ENCODE peak calls at places on chromosomes 16 and 17, in ten cellular contexts. B is IMR-90, O is neural progenitor cell, V is heart right ventricle, S is Panc1, R is Peyer's patch, E is neuronal stem cell, G is astrocyte, F is psoas muscle, A is mesendoderm. L is an unnamed sample.

GRCh38 chr16:1543085-1543896 is 9.8 kb downstream of the TMEM204 start:
- DNase-seq in G (peak; percentile 81), S (no peak), A (peak; percentile 71), F (peak; percentile 82), O (peak; percentile 17), V (peak; percentile 86), R (peak; percentile 74), E (no peak), B (peak; percentile 76), L (peak; percentile 82)

GRCh38 chr16:77289331-77289809 is 90.2 kb downstream of the SYCE1L start:
- DNase-seq in F (no peak), A (peak; percentile 84), E (no peak), V (no peak), O (no peak), S (no peak), R (no peak), B (peak; percentile 73), G (peak; percentile 93), L (no peak)

GRCh38 chr16:71540-72341 is 690 bp downstream of the RHBDF1 start:
- DNase-seq in E (peak; percentile 29), O (peak; percentile 79), V (peak; percentile 81), G (peak; percentile 64), B (peak; percentile 76), F (peak; percentile 80), R (peak; percentile 82), S (no peak), A (peak; percentile 97), L (peak; percentile 81)

GRCh38 chr17:67105213-67105612 is 60.9 kb downstream of the CACNG1 start:
- DNase-seq in B (peak; percentile 76), S (no peak), G (peak; percentile 62), F (no peak), R (no peak), V (no peak), O (no peak), E (no peak), A (no peak), L (no peak)

GRCh38 chr17:74785096-74785980 is 9.2 kb upstream of the NAT9 start:
- DNase-seq in V (no peak), S (no peak), B (no peak), R (no peak), F (no peak), O (no peak), A (no peak), G (no peak), E (no peak), L (no peak)

GRCh38 chr17:30263552-30264333 is 28.0 kb downstream of the BLMH start:
- DNase-seq in V (no peak), G (peak; percentile 79), R (no peak), O (no peak), E (no peak), A (peak; percentile 50), S (no peak), F (no peak), B (peak; percentile 57), L (no peak)

GRCh38 chr17:21373034-21373433 is 3.1 kb upstream of the KCNJ12 start:
- DNase-seq in B (no peak), G (no peak), O (no peak), V (no peak), E (no peak), R (no peak), S (no peak), A (no peak), F (no peak), L (no peak)

GRCh38 chr16:29644338-29644857 is 18.6 kb upstream of the SPN start:
- DNase-seq in V (no peak), O (no peak), S (no peak), E (no peak), G (no peak), F (peak; percentile 5), R (no peak), B (no peak), A (no peak), L (no peak)

GRCh38 chr16:50378417-50378816 is 9.6 kb upstream of the BRD7 start:
- DNase-seq in E (no peak), F (no peak), B (no peak), S (no peak), G (no peak), R (no peak), A (no peak), O (no peak), V (no peak), L (no peak)

GRCh38 chr16:10981697-10982216 is 37.4 kb downstream of the CLEC16A start:
- DNase-seq in A (peak; percentile 65), G (no peak), O (no peak), F (no peak), S (no peak), R (no peak), E (no peak), B (no peak), V (no peak), L (no peak)

GRCh38 chr16:71441348-71441781 is 489 bp downstream of the TLE7 start:
- DNase-seq in R (no peak), G (no peak), E (no peak), B (no peak), V (no peak), S (no peak), F (no peak), O (no peak), A (peak; percentile 14), L (no peak)

GRCh38 chr16:57725077-57725953 is 10.3 kb upstream of the KATNB1 start:
- DNase-seq in S (no peak), G (no peak), F (no peak), B (no peak), R (no peak), O (no peak), V (no peak), E (no peak), A (no peak), L (no peak)

GRCh38 chr17:8153957-8154607 is 1.9 kb upstream of the PER1 start:
- DNase-seq in E (peak; percentile 97), B (peak; percentile 98), F (peak; percentile 100), A (peak; percentile 98), S (peak; percentile 87), R (peak; percentile 98), G (peak; percentile 96), O (peak; percentile 96), V (peak; percentile 100), L (peak; percentile 100)

GRCh38 chr16:9092963-9093477 is 1.6 kb downstream of the HAPSTR1 start:
- DNase-seq in E (no peak), V (peak; percentile 23), F (peak; percentile 62), A (peak; percentile 67), G (no peak), O (peak; percentile 54), S (no peak), R (peak; percentile 58), B (no peak), L (peak; percentile 67)

GRCh38 chr17:41864837-41865595 is at the start of gene KLHL11:
- DNase-seq in A (peak; percentile 97), S (peak; percentile 15), O (peak; percentile 97), F (peak; percentile 94), R (peak; percentile 96), G (peak; percentile 78), E (peak; percentile 87), V (peak; percentile 87), B (peak; percentile 85), L (peak; percentile 94)

GRCh38 chr16:16138034-16138635 is 85.2 kb downstream of the ABCC6 start:
- DNase-seq in F (no peak), R (no peak), A (no peak), S (no peak), E (no peak), V (no peak), B (no peak), G (no peak), O (no peak), L (no peak)

GRCh38 chr16:16141141-16141540 is 82.2 kb downstream of the ABCC6 start:
- DNase-seq in A (no peak), E (no peak), B (no peak), S (no peak), V (no peak), F (no peak), R (no peak), O (no peak), G (no peak), L (no peak)

GRCh38 chr16:16139061-16139460 is 84.2 kb downstream of the ABCC6 start:
- DNase-seq in E (no peak), V (no peak), O (no peak), G (no peak), R (no peak), A (no peak), S (no peak), B (no peak), F (no peak), L (no peak)

GRCh38 chr16:16140537-16140936 is 82.8 kb downstream of the ABCC6 start:
- DNase-seq in F (no peak), G (no peak), E (no peak), O (no peak), S (no peak), A (no peak), R (no peak), B (no peak), V (no peak), L (no peak)

GRCh38 chr16:16139806-16140205 is 83.5 kb downstream of the ABCC6 start:
- DNase-seq in F (no peak), E (no peak), S (no peak), A (no peak), B (no peak), V (no peak), G (no peak), O (no peak), R (no peak), L (no peak)
- H3K36me3 ChIP-seq in F (peaks cover 84% of the 10 kb centered on the region), E (peaks cover 17% of the 10 kb centered on the region), S (peaks cover 56% of the 10 kb centered on the region), A (peaks cover 14% of the 10 kb centered on the region), B (peaks cover 90% of the 10 kb centered on the region), V (peaks cover 85% of the 10 kb centered on the region), G (peaks cover 30% of the 10 kb centered on the region), O (no peaks in the 10 kb centered on the region), R (peaks cover 75% of the 10 kb centered on the region), L (peaks cover 80% of the 10 kb centered on the region)

GRCh38 chr17:61658183-61658582 is 67.2 kb upstream of the NACA2 start:
- DNase-seq in R (no peak), O (no peak), G (no peak), V (no peak), S (no peak), A (no peak), F (no peak), B (no peak), E (no peak), L (no peak)
- H3K36me3 ChIP-seq in R (no peaks in the 10 kb centered on the region), O (no peaks in the 10 kb centered on the region), G (no peaks in the 10 kb centered on the region), V (no peaks in the 10 kb centered on the region), S (no peaks in the 10 kb centered on the region), A (no peaks in the 10 kb centered on the region), F (no peaks in the 10 kb centered on the region), B (no peaks in the 10 kb centered on the region), E (no peaks in the 10 kb centered on the region), L (no peaks in the 10 kb centered on the region)

DNA sequence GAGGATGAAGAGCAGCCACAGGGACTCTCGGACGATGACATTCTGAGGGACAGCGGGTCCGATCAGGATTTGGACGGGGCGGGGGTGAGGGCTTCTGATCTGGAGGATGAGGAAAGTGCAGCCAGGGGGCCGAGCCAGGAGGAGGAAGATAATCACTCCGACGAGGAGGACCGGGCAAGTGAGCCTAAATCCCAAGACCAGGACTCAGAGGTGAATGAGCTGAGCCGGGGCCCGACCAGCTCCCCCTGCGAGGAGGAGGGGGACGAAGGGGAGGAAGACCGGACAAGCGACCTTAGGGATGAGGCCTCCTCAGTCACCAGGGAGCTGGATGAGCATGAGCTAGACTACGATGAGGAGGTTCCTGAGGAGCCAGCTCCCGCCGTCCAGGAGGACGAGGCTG is 7.0 kb downstream of the ZC3H18 start:
- DNase-seq in O (no peak), S (no peak), R (no peak), B (no peak), G (no peak), V (no peak), F (no peak), A (no peak), E (no peak), L (no peak)
- H3K36me3 ChIP-seq in O (no peaks in the 10 kb centered on the region), S (no peaks in the 10 kb centered on the region), R (peaks cover 60% of the 10 kb centered on the region), B (peaks cover 56% of the 10 kb centered on the region), G (peaks cover 22% of the 10 kb centered on the region), V (peaks cover 70% of the 10 kb centered on the region), F (peaks cover 75% of the 10 kb centered on the region), A (no peaks in the 10 kb centered on the region), E (peaks cover 94% of the 10 kb centered on the region), L (peaks cover 64% of the 10 kb centered on the region)

GRCh38 chr17:64328875-64329405 is 61.7 kb downstream of the PECAM1 start:
- DNase-seq in F (no peak), O (no peak), V (no peak), S (no peak), G (no peak), A (no peak), E (no peak), R (no peak), B (no peak), L (no peak)
- H3K36me3 ChIP-seq in F (no peaks in the 10 kb centered on the region), O (no peaks in the 10 kb centered on the region), V (peaks cover 17% of the 10 kb centered on the region), S (no peaks in the 10 kb centered on the region), G (no peaks in the 10 kb centered on the region), A (no peaks in the 10 kb centered on the region), E (no peaks in the 10 kb centered on the region), R (no peaks in the 10 kb centered on the region), B (no peaks in the 10 kb centered on the region), L (peaks cover 5% of the 10 kb centered on the region)

L was measured in upper lobe of right lung.